ENCODE peak calls at places on chromosomes 1 and 21, in six cellular contexts. T is germinal center; K is GM12865; W is anterior cingulate cortex; I is globus pallidus; Z is effector memory CD8-positive, alpha-beta T cell. J is an unnamed sample.

GRCh38 chr1:206896261-206896660 is 982 bp upstream of the IL24 start:
- DNase-seq in T (no peak), K (no peak), W (no peak), I (no peak), Z (no peak), J (no peak)

GRCh38 chr1:218079379-218079778 is 205.7 kb upstream of the RRP15 start:
- DNase-seq in T (no peak), K (no peak), W (no peak), I (no peak), Z (no peak), J (no peak)

GRCh38 chr1:155127672-155128468 is at the start of gene EFNA1:
- DNase-seq in T (no peak), K (no peak), W (peak; percentile 65), I (peak; percentile 74), Z (no peak), J (peak; percentile 51)

GRCh38 chr1:63230722-63231121 is 91.6 kb upstream of the FOXD3 start:
- DNase-seq in T (no peak), K (no peak), W (no peak), I (no peak), Z (no peak), J (no peak)

GRCh38 chr1:43586136-43586726 is 55.5 kb downstream of the PTPRF start:
- DNase-seq in T (no peak), K (no peak), W (no peak), I (no peak), Z (no peak), J (no peak)

GRCh38 chr1:30523055-30524020 is 200.0 kb downstream of the MATN1 start:
- DNase-seq in T (no peak), K (no peak), W (no peak), I (no peak), Z (no peak), J (no peak)

GRCh38 chr1:246488674-246489073 is 18.4 kb downstream of the SMYD3 start:
- DNase-seq in T (no peak), K (no peak), W (no peak), I (no peak), Z (no peak), J (no peak)

GRCh38 chr1:243416510-243416909 is 160.7 kb downstream of the SDCCAG8 start:
- DNase-seq in T (no peak), K (peak; percentile 7), W (no peak), I (no peak), Z (no peak), J (no peak)

GRCh38 chr1:7703321-7704213 is 67.5 kb upstream of the VAMP3 start:
- DNase-seq in T (peak; percentile 36), K (no peak), W (no peak), I (peak; percentile 16), Z (no peak), J (no peak)

GRCh38 chr1:24248859-24249258 is 61.8 kb upstream of the IFNLR1 start:
- DNase-seq in T (no peak), K (peak; percentile 36), W (no peak), I (no peak), Z (no peak), J (no peak)

GRCh38 chr21:26072891-26073615 is 97.5 kb downstream of the APP start:
- DNase-seq in T (no peak), K (no peak), W (no peak), I (no peak), Z (no peak), J (no peak)

GRCh38 chr1:182909578-182909977 is 43.4 kb downstream of the SHCBP1L start:
- DNase-seq in T (no peak), K (no peak), W (no peak), I (no peak), Z (no peak), J (no peak)

GRCh38 chr1:226973898-226974543 is 33.9 kb downstream of the COQ8A start:
- DNase-seq in T (no peak), K (no peak), W (no peak), I (no peak), Z (no peak), J (peak; percentile 52)

J was measured in mucosa of gallbladder.